ENCODE peak calls at places on chromosome 22, in ten cellular contexts. V is ovary, Z is fibroblast of pulmonary artery, W is adrenal gland, R is heart right ventricle, G is endodermal cell, H is nephron progenitor cell, M is fibroblast of mammary gland, T is natural killer cell, B is HFF-Myc. Q is an unnamed sample.
A peak's percentile ranks its signal among the peaks of the same experiment; 100 is the strongest.

GRCh38 chr22:20536590-20537324 is 29.3 kb downstream of the MED15 start:
- DNase-seq in B (no peak), V (no peak), M (peak; percentile 18), R (peak; percentile 67), G (no peak), H (no peak), W (no peak), Z (no peak), T (no peak), Q (no peak)

GRCh38 chr22:35231585-35232084 is 25.7 kb upstream of the HMGXB4 start:
- DNase-seq in V (peak; percentile 13), Z (peak; percentile 77), T (peak; percentile 41), R (peak; percentile 18), B (no peak), M (peak; percentile 68), G (peak; percentile 93), W (peak; percentile 63), H (peak; percentile 80), Q (peak; percentile 84)

GRCh38 chr22:42431401-42432019 is 693 bp downstream of the NFAM1 start:
- DNase-seq in T (no peak), W (no peak), B (no peak), M (no peak), V (no peak), Z (no peak), H (peak; percentile 32), G (peak; percentile 55), R (no peak), Q (no peak)

GRCh38 chr22:21448627-21449416 is 18.4 kb upstream of the TMEM191C start:
- DNase-seq in V (no peak), G (peak; percentile 33), M (no peak), W (no peak), T (no peak), Z (no peak), B (no peak), H (no peak), R (peak; percentile 2), Q (no peak)

GRCh38 chr22:43183496-43184263 is 3.3 kb downstream of the TTLL12 start:
- DNase-seq in H (no peak), M (peak; percentile 61), Z (peak; percentile 90), T (no peak), W (no peak), R (no peak), G (no peak), B (no peak), V (no peak), Q (peak; percentile 88)

GRCh38 chr22:27804683-27805297 is 3.2 kb upstream of the MN1 start:
- DNase-seq in W (peak; percentile 75), H (peak; percentile 77), M (peak; percentile 59), T (no peak), Z (peak; percentile 77), G (peak; percentile 90), V (peak; percentile 67), R (peak; percentile 80), B (peak; percentile 19), Q (peak; percentile 51)

GRCh38 chr22:23219787-23220484 is 39.6 kb downstream of the BCR start:
- DNase-seq in T (peak; percentile 55), V (no peak), B (no peak), M (peak; percentile 51), G (peak; percentile 82), H (no peak), R (no peak), Z (peak; percentile 40), W (peak; percentile 88), Q (peak; percentile 83)

GRCh38 chr22:23236440-23237139 is 56.3 kb downstream of the BCR start:
- DNase-seq in W (no peak), G (no peak), Z (no peak), B (no peak), H (no peak), T (no peak), V (no peak), M (no peak), R (no peak), Q (no peak)

GRCh38 chr22:28268845-28269244 is 349.8 kb upstream of the PITPNB start:
- DNase-seq in M (no peak), Z (no peak), R (peak; percentile 17), B (no peak), V (no peak), T (no peak), H (no peak), W (no peak), G (no peak), Q (no peak)

GRCh38 chr22:46828323-46829139 is 66.1 kb downstream of the TBC1D22A start:
- DNase-seq in B (no peak), T (no peak), W (no peak), Z (no peak), V (no peak), H (no peak), G (peak; percentile 27), R (no peak), M (no peak), Q (no peak)

GRCh38 chr22:43042101-43042780 is 27.3 kb upstream of the PACSIN2 start:
- DNase-seq in Z (no peak), G (no peak), B (no peak), T (no peak), V (no peak), W (no peak), M (no peak), R (no peak), H (no peak), Q (no peak)

GRCh38 chr22:26550498-26551033 is 38.3 kb upstream of the TFIP11 start:
- DNase-seq in W (peak; percentile 89), G (peak; percentile 65), T (no peak), B (peak; percentile 59), H (no peak), V (no peak), R (peak; percentile 67), M (peak; percentile 92), Z (peak; percentile 75), Q (no peak)

GRCh38 chr22:31295413-31295812 is 3.1 kb upstream of the PIK3IP1 start:
- DNase-seq in B (no peak), M (no peak), H (no peak), R (no peak), G (no peak), Z (no peak), W (no peak), T (no peak), V (no peak), Q (no peak)
- TF ChIP-seq CTCF in B (no peak), M (no peak), H (no peak), R (no peak), G (no peak), Z (no peak), W (no peak), T (no peak), V (no peak), Q (no peak)

GRCh38 chr22:44624689-44625420 is 77.1 kb upstream of the PRR5 start:
- DNase-seq in V (no peak), W (no peak), M (no peak), B (no peak), T (no peak), Z (no peak), H (no peak), G (peak; percentile 40), R (no peak), Q (no peak)

GRCh38 chr22:44622147-44622427 is 79.9 kb upstream of the PRR5 start:
- DNase-seq in G (peak; percentile 69), W (no peak), M (no peak), Z (no peak), H (no peak), B (no peak), R (no peak), T (no peak), V (no peak), Q (no peak)

GRCh38 chr22:44622685-44623084 is 79.3 kb upstream of the PRR5 start:
- DNase-seq in T (no peak), R (no peak), M (no peak), W (no peak), Z (no peak), B (no peak), G (no peak), V (no peak), H (no peak), Q (no peak)

GRCh38 chr22:44625421-44625760 is 76.6 kb upstream of the PRR5 start:
- DNase-seq in W (no peak), T (no peak), Z (no peak), R (no peak), M (no peak), B (no peak), G (peak; percentile 38), V (no peak), H (no peak), Q (no peak)

DNA sequence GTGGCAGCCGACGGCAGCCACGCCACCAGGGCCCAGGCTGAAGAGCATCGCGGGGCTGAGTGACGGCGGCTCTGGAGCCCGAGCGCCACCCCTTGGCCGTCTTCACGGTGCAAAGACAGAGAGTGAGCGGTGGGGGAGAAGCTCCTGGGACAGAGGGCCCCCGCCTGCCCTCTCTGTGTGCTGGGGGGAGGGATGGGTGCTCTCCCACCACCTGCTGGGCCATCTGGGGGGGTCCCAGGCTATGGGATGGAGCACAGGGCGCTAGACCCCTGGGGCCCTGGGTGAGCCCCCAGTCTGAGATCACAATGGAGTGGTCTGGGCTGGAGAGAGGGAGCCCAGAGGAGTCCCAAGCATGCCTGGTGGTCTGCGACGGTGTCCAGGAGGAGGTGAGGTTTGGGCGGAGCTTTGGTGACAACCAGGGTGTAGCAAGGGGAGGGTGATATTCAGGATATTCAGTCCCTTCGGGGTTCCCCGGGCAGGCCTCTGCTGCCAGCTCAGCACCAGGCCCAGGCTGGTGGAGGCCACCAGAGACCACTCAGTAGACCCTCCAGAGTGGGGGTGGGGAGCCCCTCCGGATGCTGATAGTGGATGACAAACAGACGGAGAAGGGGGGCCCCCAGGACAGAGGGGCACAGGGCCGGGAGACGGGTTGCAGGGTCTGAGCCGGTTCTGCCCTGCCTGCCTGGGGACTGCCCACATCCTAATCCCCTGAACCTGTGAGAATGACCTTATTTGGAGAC is 78.1 kb upstream of the PRR5 start:
- DNase-seq in G (peak; percentile 79), M (no peak), W (no peak), V (no peak), Z (peak; percentile 50), R (no peak), B (no peak), H (peak; percentile 55), T (no peak), Q (peak; percentile 59)
- TF ChIP-seq CTCF in G (peak; percentile 73), M (no peak), W (peak; percentile 25), V (no peak), Z (peak; percentile 60), R (peak; percentile 47), B (peak; percentile 5), H (peak; percentile 52), T (no peak), Q (peak; percentile 45)

DNA sequence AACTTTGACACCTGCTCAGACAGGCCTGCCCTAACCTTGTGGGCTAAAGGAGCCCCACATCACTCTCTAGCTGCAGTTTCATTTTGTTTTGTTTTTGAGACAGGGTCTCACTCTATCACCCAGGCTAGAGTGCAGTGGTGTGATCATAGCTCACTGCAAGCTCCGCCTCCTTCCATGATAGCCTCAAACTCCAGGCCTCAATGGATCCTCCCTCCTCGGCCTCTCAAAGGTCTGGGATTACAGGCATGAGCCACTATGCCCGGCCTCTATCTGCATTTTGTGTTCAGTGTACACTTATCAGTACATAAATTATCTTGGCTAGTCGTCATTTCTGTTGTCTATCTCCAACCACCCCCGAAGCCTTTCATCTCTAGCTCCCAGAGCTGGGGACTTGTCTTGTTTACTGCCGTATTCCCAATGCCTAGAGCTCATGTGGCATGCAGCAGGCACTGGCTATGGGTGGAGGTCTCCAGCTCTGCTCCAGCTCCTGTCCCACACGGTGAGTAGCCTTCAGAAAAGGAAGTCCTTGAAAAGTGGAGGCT is 22.1 kb upstream of the PEX26 start:
- DNase-seq in V (no peak), T (no peak), G (no peak), Z (no peak), M (no peak), B (no peak), H (no peak), R (no peak), W (no peak), Q (no peak)
- TF ChIP-seq CTCF in V (no peak), T (no peak), G (no peak), Z (no peak), M (no peak), B (no peak), H (no peak), R (no peak), W (no peak), Q (no peak)

GRCh38 chr22:36875741-36876140 is 14.9 kb downstream of the NCF4 start:
- DNase-seq in B (no peak), V (no peak), R (no peak), H (no peak), M (no peak), G (no peak), T (no peak), W (no peak), Z (no peak), Q (no peak)
- TF ChIP-seq CTCF in B (no peak), V (no peak), R (no peak), H (no peak), M (no peak), G (no peak), T (no peak), W (no peak), Z (no peak), Q (no peak)

Q was measured in MCF 10A.